ENCODE peak calls at places on chromosomes 4 and X, in ten cellular contexts. One of them, this sample, is unnamed.

GRCh38 chr4:125750827-125751466 is 436.2 kb downstream of the FAT4 start:
- DNase-seq in ovary: peak
- DNase-seq in K562: no peak
- DNase-seq in GM12878: no peak
- DNase-seq in A549: peak
- DNase-seq in suprapubic skin: no peak
- DNase-seq in stomach: no peak
- DNase-seq in tibial nerve: peak
- DNase-seq in HepG2: peak
- DNase-seq in sigmoid colon: no peak
- DNase-seq in this sample: no peak

GRCh38 chr4:53321151-53321987 is 44.5 kb downstream of the SCFD2 start:
- DNase-seq in ovary: no peak
- DNase-seq in K562: no peak
- DNase-seq in GM12878: no peak
- DNase-seq in A549: no peak
- DNase-seq in suprapubic skin: no peak
- DNase-seq in stomach: no peak
- DNase-seq in tibial nerve: no peak
- DNase-seq in HepG2: no peak
- DNase-seq in sigmoid colon: no peak
- DNase-seq in this sample: no peak

GRCh38 chr4:128378668-128379067 is 91.1 kb upstream of the PGRMC2 start:
- DNase-seq in ovary: no peak
- DNase-seq in K562: no peak
- DNase-seq in GM12878: no peak
- DNase-seq in A549: no peak
- DNase-seq in suprapubic skin: no peak
- DNase-seq in stomach: no peak
- DNase-seq in tibial nerve: no peak
- DNase-seq in HepG2: no peak
- DNase-seq in sigmoid colon: no peak
- DNase-seq in this sample: no peak

GRCh38 chr4:41256740-41257256 is at the start of gene UCHL1:
- DNase-seq in ovary: peak
- DNase-seq in K562: no peak
- DNase-seq in GM12878: no peak
- DNase-seq in A549: peak
- DNase-seq in suprapubic skin: no peak
- DNase-seq in stomach: peak
- DNase-seq in tibial nerve: no peak
- DNase-seq in HepG2: no peak
- DNase-seq in sigmoid colon: peak
- DNase-seq in this sample: peak

GRCh38 chr4:37538931-37539330 is 147.2 kb downstream of the RELL1 start:
- DNase-seq in ovary: no peak
- DNase-seq in K562: no peak
- DNase-seq in GM12878: no peak
- DNase-seq in A549: no peak
- DNase-seq in suprapubic skin: no peak
- DNase-seq in stomach: no peak
- DNase-seq in tibial nerve: no peak
- DNase-seq in HepG2: no peak
- DNase-seq in sigmoid colon: no peak
- DNase-seq in this sample: no peak

GRCh38 chrX:140467211-140467610 is 37.7 kb downstream of the SOX3 start:
- DNase-seq in ovary: no peak
- DNase-seq in K562: no peak
- DNase-seq in GM12878: no peak
- DNase-seq in A549: no peak
- DNase-seq in suprapubic skin: no peak
- DNase-seq in stomach: no peak
- DNase-seq in tibial nerve: no peak
- DNase-seq in HepG2: no peak
- DNase-seq in sigmoid colon: no peak
- DNase-seq in this sample: no peak

GRCh38 chrX:68455151-68455510 is 21.8 kb upstream of the OPHN1 start:
- DNase-seq in ovary: no peak
- DNase-seq in K562: no peak
- DNase-seq in GM12878: no peak
- DNase-seq in A549: peak
- DNase-seq in suprapubic skin: no peak
- DNase-seq in stomach: no peak
- DNase-seq in tibial nerve: no peak
- DNase-seq in HepG2: peak
- DNase-seq in sigmoid colon: no peak
- DNase-seq in this sample: no peak

GRCh38 chr4:38762560-38762959 is 20.2 kb downstream of the TLR10 start:
- DNase-seq in ovary: no peak
- DNase-seq in K562: no peak
- DNase-seq in GM12878: no peak
- DNase-seq in A549: no peak
- DNase-seq in suprapubic skin: no peak
- DNase-seq in stomach: no peak
- DNase-seq in tibial nerve: no peak
- DNase-seq in HepG2: no peak
- DNase-seq in sigmoid colon: no peak
- DNase-seq in this sample: no peak

GRCh38 chr4:124696182-124696581 is 16.4 kb downstream of the ANKRD50 start:
- DNase-seq in ovary: no peak
- DNase-seq in K562: no peak
- DNase-seq in GM12878: no peak
- DNase-seq in A549: no peak
- DNase-seq in suprapubic skin: no peak
- DNase-seq in stomach: no peak
- DNase-seq in tibial nerve: no peak
- DNase-seq in HepG2: no peak
- DNase-seq in sigmoid colon: no peak
- DNase-seq in this sample: no peak

GRCh38 chr4:87840149-87840548 is 7.4 kb downstream of the MEPE start:
- DNase-seq in ovary: no peak
- DNase-seq in K562: no peak
- DNase-seq in GM12878: no peak
- DNase-seq in A549: no peak
- DNase-seq in suprapubic skin: no peak
- DNase-seq in stomach: no peak
- DNase-seq in tibial nerve: no peak
- DNase-seq in HepG2: no peak
- DNase-seq in sigmoid colon: no peak
- DNase-seq in this sample: no peak

GRCh38 chr4:122117743-122118142 is 34.4 kb upstream of the BLTP1 start:
- DNase-seq in ovary: no peak
- DNase-seq in K562: no peak
- DNase-seq in GM12878: no peak
- DNase-seq in A549: no peak
- DNase-seq in suprapubic skin: no peak
- DNase-seq in stomach: no peak
- DNase-seq in tibial nerve: no peak
- DNase-seq in HepG2: no peak
- DNase-seq in sigmoid colon: no peak
- DNase-seq in this sample: no peak
- TF ChIP-seq EP300 in ovary: no peak
- TF ChIP-seq EP300 in K562: no peak
- TF ChIP-seq EP300 in GM12878: no peak
- TF ChIP-seq EP300 in A549: no peak
- TF ChIP-seq EP300 in suprapubic skin: no peak
- TF ChIP-seq EP300 in stomach: no peak
- TF ChIP-seq EP300 in tibial nerve: no peak
- TF ChIP-seq EP300 in HepG2: no peak
- TF ChIP-seq EP300 in sigmoid colon: no peak
- TF ChIP-seq EP300 in this sample: no peak

DNA sequence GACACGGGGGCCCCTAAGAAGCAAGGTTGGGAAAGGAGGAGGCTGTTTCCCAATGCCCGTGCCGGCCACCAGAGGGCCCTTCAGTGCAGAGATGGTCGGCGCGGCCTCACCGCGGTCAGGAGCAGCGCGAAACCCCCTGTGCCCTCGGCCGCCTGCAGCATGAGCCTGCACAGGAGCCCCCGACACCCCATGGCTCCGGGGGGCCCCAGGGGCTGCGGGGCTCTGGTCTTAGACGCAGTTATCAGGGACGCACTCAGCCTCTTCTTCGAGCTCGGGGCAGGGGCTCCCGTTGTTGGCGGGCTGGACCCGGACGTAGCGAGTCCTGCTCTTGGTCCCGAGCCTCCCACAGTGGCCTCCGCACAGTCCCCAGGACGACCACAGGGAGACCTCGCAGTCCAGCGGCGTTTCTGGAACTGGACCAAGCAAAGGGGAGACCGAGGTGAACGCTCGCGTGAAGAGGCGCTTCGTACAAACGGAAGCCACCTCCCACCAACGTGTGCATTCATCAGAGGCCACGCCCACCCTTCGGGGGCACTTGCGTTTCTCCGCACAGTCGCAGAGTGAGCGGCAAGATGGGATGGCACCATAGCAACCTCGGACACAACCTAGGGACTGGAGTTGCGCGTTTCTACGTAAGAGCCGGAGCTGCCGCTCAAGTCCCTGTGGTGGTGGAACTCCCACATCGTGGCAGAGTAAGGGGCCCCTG is 5.0 kb downstream of the SPON2 start:
- DNase-seq in ovary: peak
- DNase-seq in K562: peak
- DNase-seq in GM12878: peak
- DNase-seq in A549: peak
- DNase-seq in suprapubic skin: peak
- DNase-seq in stomach: peak
- DNase-seq in tibial nerve: peak
- DNase-seq in HepG2: peak
- DNase-seq in sigmoid colon: peak
- DNase-seq in this sample: peak
- TF ChIP-seq POLR2A in ovary: no peak
- TF ChIP-seq POLR2A in K562: no peak
- TF ChIP-seq POLR2A in GM12878: peak
- TF ChIP-seq POLR2A in A549: no peak
- TF ChIP-seq POLR2A in suprapubic skin: no peak
- TF ChIP-seq POLR2A in stomach: no peak
- TF ChIP-seq POLR2A in tibial nerve: no peak
- TF ChIP-seq POLR2A in HepG2: no peak
- TF ChIP-seq POLR2A in sigmoid colon: no peak
- TF ChIP-seq POLR2A in this sample: peak

GRCh38 chr4:121898150-121898549 is 27.9 kb upstream of the BBS7 start:
- DNase-seq in ovary: no peak
- DNase-seq in K562: no peak
- DNase-seq in GM12878: no peak
- DNase-seq in A549: peak
- DNase-seq in suprapubic skin: no peak
- DNase-seq in stomach: no peak
- DNase-seq in tibial nerve: no peak
- DNase-seq in HepG2: no peak
- DNase-seq in sigmoid colon: no peak
- DNase-seq in this sample: peak

GRCh38 chr4:121900132-121900983 is 30.1 kb upstream of the BBS7 start:
- DNase-seq in ovary: peak
- DNase-seq in K562: peak
- DNase-seq in GM12878: peak
- DNase-seq in A549: peak
- DNase-seq in suprapubic skin: no peak
- DNase-seq in stomach: peak
- DNase-seq in tibial nerve: peak
- DNase-seq in HepG2: peak
- DNase-seq in sigmoid colon: no peak
- DNase-seq in this sample: peak
- TF ChIP-seq EP300 in ovary: no peak
- TF ChIP-seq EP300 in K562: no peak
- TF ChIP-seq EP300 in GM12878: no peak
- TF ChIP-seq EP300 in A549: no peak
- TF ChIP-seq EP300 in suprapubic skin: no peak
- TF ChIP-seq EP300 in stomach: no peak
- TF ChIP-seq EP300 in tibial nerve: no peak
- TF ChIP-seq EP300 in HepG2: no peak
- TF ChIP-seq EP300 in sigmoid colon: no peak
- TF ChIP-seq EP300 in this sample: no peak

GRCh38 chrX:119690921-119691716 is 1.8 kb downstream of the SEPTIN6 start:
- DNase-seq in ovary: no peak
- DNase-seq in K562: peak
- DNase-seq in GM12878: no peak
- DNase-seq in A549: no peak
- DNase-seq in suprapubic skin: no peak
- DNase-seq in stomach: no peak
- DNase-seq in tibial nerve: no peak
- DNase-seq in HepG2: no peak
- DNase-seq in sigmoid colon: no peak
- DNase-seq in this sample: peak

GRCh38 chrX:119693996-119694451 is 1.1 kb upstream of the SEPTIN6 start:
- DNase-seq in ovary: no peak
- DNase-seq in K562: no peak
- DNase-seq in GM12878: no peak
- DNase-seq in A549: no peak
- DNase-seq in suprapubic skin: peak
- DNase-seq in stomach: no peak
- DNase-seq in tibial nerve: no peak
- DNase-seq in HepG2: no peak
- DNase-seq in sigmoid colon: no peak
- DNase-seq in this sample: peak

GRCh38 chrX:119694601-119695534 is 1.9 kb upstream of the SEPTIN6 start:
- DNase-seq in ovary: no peak
- DNase-seq in K562: no peak
- DNase-seq in GM12878: no peak
- DNase-seq in A549: peak
- DNase-seq in suprapubic skin: no peak
- DNase-seq in stomach: no peak
- DNase-seq in tibial nerve: no peak
- DNase-seq in HepG2: peak
- DNase-seq in sigmoid colon: peak
- DNase-seq in this sample: no peak

GRCh38 chrX:119692241-119693031 is 532 bp downstream of the SEPTIN6 start:
- DNase-seq in ovary: no peak
- DNase-seq in K562: peak
- DNase-seq in GM12878: no peak
- DNase-seq in A549: peak
- DNase-seq in suprapubic skin: no peak
- DNase-seq in stomach: peak
- DNase-seq in tibial nerve: no peak
- DNase-seq in HepG2: no peak
- DNase-seq in sigmoid colon: peak
- DNase-seq in this sample: peak

DNA sequence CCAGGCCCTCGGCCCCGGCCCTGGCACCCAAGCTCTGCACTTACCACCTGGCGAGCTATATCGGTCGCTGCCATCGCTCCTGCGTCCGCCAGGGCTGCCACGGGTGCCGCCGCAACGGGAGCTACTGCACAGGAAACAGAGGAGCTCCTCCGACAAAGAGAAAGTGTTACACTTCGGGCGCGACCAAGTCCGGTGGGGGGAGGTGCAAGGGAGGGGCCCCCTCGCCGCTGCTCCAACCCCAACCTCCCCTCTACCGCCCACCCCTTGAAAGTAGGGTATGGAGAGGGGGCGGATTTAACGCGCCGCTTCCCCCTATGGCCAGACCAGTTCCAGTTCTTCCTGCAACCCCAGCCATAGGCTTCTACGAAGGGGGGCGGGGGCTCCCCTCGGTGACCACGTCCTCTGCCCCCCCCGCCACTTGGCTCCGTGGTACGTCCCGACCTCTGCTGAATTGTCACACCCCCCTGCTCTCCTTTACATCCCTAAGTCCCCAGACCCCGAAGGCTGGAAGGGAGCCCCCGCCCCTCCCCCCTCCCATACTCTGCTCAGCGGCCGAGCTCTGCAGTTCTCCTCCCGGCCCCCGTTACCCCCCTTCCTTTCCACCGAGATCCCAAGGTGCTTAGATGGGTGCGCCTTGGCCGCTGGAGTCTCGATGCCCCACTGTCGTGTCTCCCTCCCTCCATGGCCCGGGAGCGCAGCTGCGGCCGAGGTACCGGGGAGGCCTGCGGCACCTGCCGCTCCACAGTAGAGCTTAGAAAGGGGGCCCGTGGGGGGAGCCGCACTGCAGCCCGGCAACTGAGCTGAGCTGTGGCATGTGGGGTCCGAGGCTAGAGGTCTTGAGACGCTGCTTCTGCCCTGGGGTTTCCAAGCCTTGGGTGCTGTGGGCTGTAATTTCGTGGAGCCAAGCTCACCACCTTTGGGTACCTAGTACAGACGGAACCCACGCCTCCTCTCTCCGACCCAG is at the start of gene SEPTIN6:
- DNase-seq in ovary: peak
- DNase-seq in K562: peak
- DNase-seq in GM12878: no peak
- DNase-seq in A549: peak
- DNase-seq in suprapubic skin: peak
- DNase-seq in stomach: peak
- DNase-seq in tibial nerve: peak
- DNase-seq in HepG2: peak
- DNase-seq in sigmoid colon: peak
- DNase-seq in this sample: peak
- TF ChIP-seq POLR2A in ovary: no peak
- TF ChIP-seq POLR2A in K562: peak
- TF ChIP-seq POLR2A in GM12878: peak
- TF ChIP-seq POLR2A in A549: peak
- TF ChIP-seq POLR2A in suprapubic skin: no peak
- TF ChIP-seq POLR2A in stomach: no peak
- TF ChIP-seq POLR2A in tibial nerve: no peak
- TF ChIP-seq POLR2A in HepG2: peak
- TF ChIP-seq POLR2A in sigmoid colon: peak
- TF ChIP-seq POLR2A in this sample: peak